ENCODE peak calls at places on chromosomes 13 and 19, in nine cellular contexts. Y is thoracic aorta; U is NCI-H774; W is fibroblast of the aortic adventitia; O is Daoy; M is endodermal cell; V is M059J; T is dorsolateral prefrontal cortex; B is activated naive CD4-positive, alpha-beta T cell. X is an unnamed sample.

GRCh38 chr19:36638862-36639510 is 27.7 kb downstream of the ZNF461 start:
- DNase-seq in W (peak; percentile 3), V (peak; percentile 5), B (no peak), Y (no peak), U (no peak), T (no peak), M (no peak), O (no peak), X (no peak)

GRCh38 chr13:83752141-83752540 is 130.1 kb downstream of the SLITRK1 start:
- DNase-seq in V (peak; percentile 42), B (no peak), W (peak; percentile 53), U (no peak), O (no peak), Y (no peak), M (no peak), T (no peak), X (peak; percentile 88)

GRCh38 chr13:87376081-87376480 is 295.1 kb upstream of the SLITRK5 start:
- DNase-seq in U (no peak), M (no peak), T (no peak), O (no peak), B (no peak), Y (no peak), W (no peak), V (peak; percentile 7), X (no peak)

GRCh38 chr19:33508009-33508408 is 13.6 kb downstream of the PEPD start:
- DNase-seq in T (no peak), Y (no peak), W (no peak), U (no peak), M (no peak), B (no peak), O (no peak), V (no peak), X (no peak)

GRCh38 chr19:5608271-5608666 is 14.3 kb downstream of the SAFB2 start:
- DNase-seq in U (no peak), T (no peak), B (no peak), M (no peak), V (no peak), O (no peak), W (no peak), Y (no peak), X (no peak)

GRCh38 chr19:33393286-33394005 is 19.9 kb downstream of the CEBPG start:
- DNase-seq in W (no peak), M (peak; percentile 66), O (no peak), V (no peak), Y (no peak), B (no peak), T (peak; percentile 26), U (no peak), X (no peak)

GRCh38 chr19:6528544-6529121 is 2.2 kb upstream of the TNFSF9 start:
- DNase-seq in Y (no peak), U (no peak), W (peak; percentile 46), T (peak; percentile 61), V (no peak), M (peak; percentile 71), O (no peak), B (no peak), X (no peak)

GRCh38 chr19:47661161-47661560 is 52.1 kb upstream of the EHD2 start:
- DNase-seq in U (no peak), W (peak; percentile 74), V (no peak), T (peak; percentile 40), O (no peak), B (no peak), M (no peak), Y (no peak), X (no peak)

GRCh38 chr19:1991018-1991390 is 24.5 kb downstream of the BTBD2 start:
- DNase-seq in U (no peak), T (no peak), V (no peak), Y (no peak), M (no peak), O (no peak), W (no peak), B (no peak), X (no peak)

GRCh38 chr19:41997121-41997850 is 3.3 kb upstream of the ATP1A3 start:
- DNase-seq in V (peak; percentile 48), W (peak; percentile 38), T (no peak), Y (no peak), B (no peak), U (no peak), M (peak; percentile 91), O (peak; percentile 75), X (peak; percentile 40)